ENCODE peak calls at places on chromosome 10, in seven cellular contexts. M is body of pancreas, T is adrenal gland, B is K562, Z is DND-41, R is hepatocyte, E is cardiac muscle cell. G is an unnamed sample.

GRCh38 chr10:71067098-71067760 is 145.1 kb upstream of the UNC5B start:
- DNase-seq in M (no peak), T (no peak), B (no peak), Z (no peak), R (no peak), E (no peak), G (no peak)

GRCh38 chr10:104416851-104417250 is 63.2 kb downstream of the CFAP58 start:
- DNase-seq in M (no peak), T (no peak), B (no peak), Z (no peak), R (no peak), E (no peak), G (no peak)

GRCh38 chr10:124003481-124004371 is 89.7 kb downstream of the CHST15 start:
- DNase-seq in M (no peak), T (no peak), B (no peak), Z (no peak), R (no peak), E (no peak), G (no peak)

GRCh38 chr10:44898665-44899064 is 12.5 kb upstream of the TMEM72 start:
- DNase-seq in M (peak; percentile 55), T (no peak), B (no peak), Z (no peak), R (no peak), E (no peak), G (no peak)

GRCh38 chr10:114166053-114166452 is 8.0 kb downstream of the CCDC186 start:
- DNase-seq in M (no peak), T (no peak), B (no peak), Z (no peak), R (no peak), E (peak; percentile 55), G (no peak)

GRCh38 chr10:59905066-59905734 is 1.2 kb downstream of the CCDC6 start:
- DNase-seq in M (peak; percentile 46), T (peak; percentile 46), B (no peak), Z (no peak), R (peak; percentile 60), E (peak; percentile 25), G (peak; percentile 38)

GRCh38 chr10:28801869-28802268 is 124.5 kb downstream of the BAMBI start:
- DNase-seq in M (no peak), T (no peak), B (no peak), Z (no peak), R (no peak), E (no peak), G (no peak)

GRCh38 chr10:14553434-14553833 is 221.3 kb downstream of the FAM107B start:
- DNase-seq in M (no peak), T (no peak), B (no peak), Z (no peak), R (no peak), E (peak; percentile 44), G (no peak)

GRCh38 chr10:26024303-26024702 is 90.3 kb downstream of the MYO3A start:
- DNase-seq in M (no peak), T (no peak), B (no peak), Z (no peak), R (no peak), E (no peak), G (no peak)

GRCh38 chr10:97574374-97575100 is 2.0 kb downstream of the ANKRD2 start:
- DNase-seq in M (peak; percentile 95), T (peak; percentile 92), B (no peak), Z (no peak), R (peak; percentile 51), E (peak; percentile 61), G (peak; percentile 48)

GRCh38 chr10:78312197-78313046 is 278.8 kb downstream of the RPS24 start:
- DNase-seq in M (no peak), T (peak; percentile 15), B (no peak), Z (no peak), R (peak; percentile 57), E (peak; percentile 86), G (no peak)

GRCh38 chr10:95229724-95230627 is 35.9 kb downstream of the ACSM6 start:
- DNase-seq in M (no peak), T (no peak), B (no peak), Z (no peak), R (peak; percentile 35), E (peak; percentile 94), G (no peak)

GRCh38 chr10:107971973-107972372 is 807.5 kb upstream of the SORCS1 start:
- DNase-seq in M (no peak), T (no peak), B (no peak), Z (no peak), R (peak; percentile 30), E (peak; percentile 57), G (no peak)

GRCh38 chr10:79155301-79156081 is 86.7 kb downstream of the ZMIZ1 start:
- DNase-seq in M (no peak), T (no peak), B (no peak), Z (no peak), R (no peak), E (peak; percentile 35), G (no peak)

GRCh38 chr10:115084434-115084833 is 8.7 kb upstream of the ATRNL1 start:
- DNase-seq in M (no peak), T (no peak), B (no peak), Z (no peak), R (no peak), E (no peak), G (no peak)

GRCh38 chr10:84755311-84755710 is 426.9 kb downstream of the CCSER2 start:
- DNase-seq in M (no peak), T (no peak), B (no peak), Z (no peak), R (no peak), E (no peak), G (no peak)

GRCh38 chr10:131762789-131763696 is 137.8 kb upstream of the PPP2R2D start:
- DNase-seq in M (no peak), T (no peak), B (no peak), Z (no peak), R (no peak), E (no peak), G (no peak)

GRCh38 chr10:91520657-91521056 is 110.5 kb downstream of the HECTD2 start:
- DNase-seq in M (peak; percentile 81), T (peak; percentile 87), B (no peak), Z (no peak), R (no peak), E (peak; percentile 48), G (peak; percentile 80)

GRCh38 chr10:77274046-77274795 is 363.4 kb downstream of the KCNMA1 start:
- DNase-seq in M (no peak), T (no peak), B (no peak), Z (no peak), R (peak; percentile 36), E (no peak), G (no peak)

GRCh38 chr10:113273151-113273876 is 279.5 kb upstream of the HABP2 start:
- DNase-seq in M (peak; percentile 33), T (no peak), B (no peak), Z (no peak), R (no peak), E (peak; percentile 38), G (no peak)

GRCh38 chr10:63667596-63667995 is 146.4 kb downstream of the REEP3 start:
- DNase-seq in M (no peak), T (no peak), B (no peak), Z (no peak), R (no peak), E (no peak), G (no peak)
- H3K4me1 ChIP-seq in M (peaks cover 9% of the 10 kb centered on the region), T (peaks cover 39% of the 10 kb centered on the region), B (peaks cover 3% of the 10 kb centered on the region), Z (no peaks in the 10 kb centered on the region), R (peaks cover 10% of the 10 kb centered on the region), E (peaks cover 7% of the 10 kb centered on the region), G (peaks cover 19% of the 10 kb centered on the region)

GRCh38 chr10:3887885-3888476 is 103.0 kb upstream of the KLF6 start:
- DNase-seq in M (no peak), T (peak; percentile 41), B (no peak), Z (no peak), R (peak; percentile 77), E (peak; percentile 87), G (peak; percentile 36)
- H3K27ac ChIP-seq in M (peak overlapping the region; percentile 94), T (peak overlapping the region; percentile 79), B (no peak overlapping the region), Z (no peak overlapping the region), R (peak overlapping the region; percentile 96), E (no peak overlapping the region), G (peak overlapping the region; percentile 74)

GRCh38 chr10:58641708-58642107 is 129.0 kb downstream of the BICC1 start:
- DNase-seq in M (no peak), T (no peak), B (no peak), Z (no peak), R (no peak), E (peak; percentile 73), G (no peak)

GRCh38 chr10:58643029-58643428 is 130.4 kb downstream of the BICC1 start:
- DNase-seq in M (no peak), T (no peak), B (no peak), Z (no peak), R (no peak), E (no peak), G (no peak)

GRCh38 chr10:58638406-58638805 is 125.7 kb downstream of the BICC1 start:
- DNase-seq in M (no peak), T (no peak), B (no peak), Z (no peak), R (no peak), E (peak; percentile 50), G (no peak)

GRCh38 chr10:58642283-58642682 is 129.6 kb downstream of the BICC1 start:
- DNase-seq in M (no peak), T (no peak), B (no peak), Z (no peak), R (no peak), E (peak; percentile 54), G (no peak)

DNA sequence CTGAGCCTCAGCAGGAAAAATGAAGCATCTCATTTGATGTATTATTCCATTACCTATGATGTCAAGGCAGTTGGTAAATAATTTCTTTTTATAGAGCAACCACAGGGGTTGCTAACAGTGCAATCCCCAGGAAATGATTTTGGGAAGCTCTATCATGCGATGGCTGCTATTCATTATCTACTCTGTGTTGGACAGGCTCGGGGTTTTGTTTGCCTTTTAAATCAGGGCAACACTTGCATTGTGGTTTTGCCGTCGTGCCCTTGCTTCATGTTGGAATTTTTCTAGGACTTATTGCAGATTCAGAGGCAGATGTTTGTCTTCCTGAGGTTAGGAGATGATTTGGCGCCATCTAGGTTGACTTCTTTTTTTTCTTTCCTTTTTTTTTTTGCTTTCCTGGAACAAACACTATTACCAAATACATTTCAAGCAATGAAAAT is 128.4 kb downstream of the BICC1 start:
- DNase-seq in M (no peak), T (no peak), B (no peak), Z (no peak), R (peak; percentile 60), E (peak; percentile 95), G (no peak)
- H3K4me1 ChIP-seq in M (peaks cover 27% of the 10 kb centered on the region), T (peaks cover 13% of the 10 kb centered on the region), B (no peaks in the 10 kb centered on the region), Z (no peaks in the 10 kb centered on the region), R (peaks cover 3% of the 10 kb centered on the region), E (peaks cover 9% of the 10 kb centered on the region), G (peaks cover 12% of the 10 kb centered on the region)

GRCh38 chr10:102461187-102462054 is 10.1 kb upstream of the C10orf95 start:
- DNase-seq in M (peak; percentile 98), T (peak; percentile 97), B (peak; percentile 96), Z (peak; percentile 88), R (peak; percentile 98), E (peak; percentile 90), G (peak; percentile 94)
- H3K27ac ChIP-seq in M (peak overlapping the region; percentile 53), T (no peak overlapping the region), B (peak overlapping the region; percentile 73), Z (peak overlapping the region; percentile 64), R (peak overlapping the region; percentile 20), E (no peak overlapping the region), G (no peak overlapping the region)